ENCODE peak calls at places on chromosomes 2 and 18, in eight cellular contexts. V is GM23338, X is sigmoid colon, P is tibial nerve, T is left ventricle myocardium inferior, Z is upper lobe of right lung, B is mucosa of descending colon, S is NT2/D1. K is an unnamed sample. For H3K4me1 and H3K36me3, the result is how much of the 10 kb centered on the place peaks cover.

GRCh38 chr2:98465456-98466201 is 21.0 kb downstream of the INPP4A start:
- DNase-seq in V (no peak), X (peak), P (peak), T (peak), Z (peak), B (peak), S (no peak), K (peak)

GRCh38 chr2:188181884-188182283 is 109.8 kb upstream of the GULP1 start:
- DNase-seq in V (peak), X (no peak), P (no peak), T (no peak), Z (no peak), B (no peak), S (no peak), K (no peak)

GRCh38 chr18:12990128-12990485 is 1.1 kb upstream of the CEP192 start:
- DNase-seq in V (no peak), X (no peak), P (no peak), T (no peak), Z (no peak), B (no peak), S (no peak), K (no peak)

GRCh38 chr2:98632351-98632750 is 24.0 kb downstream of the UNC50 start:
- DNase-seq in V (no peak), X (no peak), P (no peak), T (no peak), Z (no peak), B (no peak), S (no peak), K (no peak)

GRCh38 chr2:239113164-239113563 is 265.3 kb downstream of the TWIST2 start:
- DNase-seq in V (no peak), X (peak), P (no peak), T (no peak), Z (no peak), B (no peak), S (no peak), K (no peak)

GRCh38 chr18:38009335-38009734 is 443.7 kb upstream of the CELF4 start:
- DNase-seq in V (no peak), X (no peak), P (no peak), T (no peak), Z (no peak), B (no peak), S (no peak), K (no peak)

GRCh38 chr2:203225423-203226039 is 13.3 kb upstream of the CYP20A1 start:
- DNase-seq in V (peak), X (no peak), P (no peak), T (no peak), Z (no peak), B (no peak), S (peak), K (peak)

GRCh38 chr2:119426801-119427395 is 4.8 kb upstream of the TMEM37 start:
- DNase-seq in V (no peak), X (peak), P (peak), T (no peak), Z (peak), B (peak), S (no peak), K (no peak)

GRCh38 chr2:28088970-28089369 is 198.4 kb downstream of the BABAM2 start:
- DNase-seq in V (no peak), X (no peak), P (no peak), T (no peak), Z (no peak), B (no peak), S (no peak), K (no peak)

GRCh38 chr18:58584219-58585127 is 44.4 kb downstream of the ALPK2 start:
- DNase-seq in V (peak), X (no peak), P (no peak), T (no peak), Z (no peak), B (no peak), S (peak), K (no peak)

GRCh38 chr2:157986761-157987160 is 110.6 kb upstream of the ACVR1 start:
- DNase-seq in V (no peak), X (no peak), P (no peak), T (no peak), Z (no peak), B (no peak), S (no peak), K (no peak)

GRCh38 chr2:14492920-14493503 is 139.5 kb upstream of the LRATD1 start:
- DNase-seq in V (peak), X (no peak), P (no peak), T (no peak), Z (no peak), B (no peak), S (no peak), K (peak)

GRCh38 chr2:98658816-98659486 is 50.6 kb downstream of the UNC50 start:
- DNase-seq in V (no peak), X (no peak), P (no peak), T (no peak), Z (no peak), B (no peak), S (no peak), K (no peak)

GRCh38 chr2:1651131-1652066 is 92.9 kb downstream of the PXDN start:
- DNase-seq in V (no peak), X (peak), P (no peak), T (no peak), Z (no peak), B (no peak), S (no peak), K (no peak)

GRCh38 chr2:241007880-241008710 is 9.7 kb downstream of the SNED1 start:
- DNase-seq in V (no peak), X (peak), P (no peak), T (peak), Z (peak), B (no peak), S (no peak), K (no peak)

GRCh38 chr18:63586431-63586830 is 712 bp upstream of the SERPINB13 start:
- DNase-seq in V (no peak), X (no peak), P (no peak), T (no peak), Z (no peak), B (no peak), S (no peak), K (no peak)

GRCh38 chr2:28445448-28446258 is 50.2 kb upstream of the PLB1 start:
- DNase-seq in V (no peak), X (no peak), P (no peak), T (no peak), Z (peak), B (no peak), S (no peak), K (no peak)

GRCh38 chr18:36536426-36536825 is 238.9 kb downstream of the FHOD3 start:
- DNase-seq in V (no peak), X (no peak), P (no peak), T (no peak), Z (no peak), B (no peak), S (no peak), K (no peak)

GRCh38 chr2:117835990-117836760 is 21.7 kb downstream of the DDX18 start:
- DNase-seq in V (peak), X (peak), P (peak), T (peak), Z (peak), B (peak), S (peak), K (peak)

GRCh38 chr2:51722311-51722710 is 690.4 kb upstream of the NRXN1 start:
- DNase-seq in V (no peak), X (no peak), P (no peak), T (no peak), Z (no peak), B (no peak), S (no peak), K (no peak)

GRCh38 chr18:3931542-3932112 is 481.7 kb downstream of the TGIF1 start:
- DNase-seq in V (no peak), X (no peak), P (no peak), T (no peak), Z (no peak), B (no peak), S (no peak), K (no peak)

GRCh38 chr2:32865399-32866068 is 81.2 kb upstream of the LTBP1 start:
- DNase-seq in V (no peak), X (no peak), P (no peak), T (no peak), Z (no peak), B (no peak), S (no peak), K (no peak)

GRCh38 chr2:3490191-3491158 is 28.9 kb downstream of the ADI1 start:
- DNase-seq in V (no peak), X (peak), P (no peak), T (no peak), Z (peak), B (no peak), S (no peak), K (no peak)

GRCh38 chr2:179340678-179341077 is 76.0 kb upstream of the SESTD1 start:
- DNase-seq in V (peak), X (no peak), P (peak), T (no peak), Z (no peak), B (no peak), S (peak), K (peak)

GRCh38 chr2:136005462-136006205 is 20.2 kb upstream of the DARS1 start:
- DNase-seq in V (no peak), X (no peak), P (no peak), T (no peak), Z (no peak), B (no peak), S (no peak), K (no peak)

GRCh38 chr18:54335638-54336173 is 22.0 kb downstream of the STARD6 start:
- DNase-seq in V (no peak), X (no peak), P (no peak), T (no peak), Z (no peak), B (no peak), S (no peak), K (no peak)

DNA sequence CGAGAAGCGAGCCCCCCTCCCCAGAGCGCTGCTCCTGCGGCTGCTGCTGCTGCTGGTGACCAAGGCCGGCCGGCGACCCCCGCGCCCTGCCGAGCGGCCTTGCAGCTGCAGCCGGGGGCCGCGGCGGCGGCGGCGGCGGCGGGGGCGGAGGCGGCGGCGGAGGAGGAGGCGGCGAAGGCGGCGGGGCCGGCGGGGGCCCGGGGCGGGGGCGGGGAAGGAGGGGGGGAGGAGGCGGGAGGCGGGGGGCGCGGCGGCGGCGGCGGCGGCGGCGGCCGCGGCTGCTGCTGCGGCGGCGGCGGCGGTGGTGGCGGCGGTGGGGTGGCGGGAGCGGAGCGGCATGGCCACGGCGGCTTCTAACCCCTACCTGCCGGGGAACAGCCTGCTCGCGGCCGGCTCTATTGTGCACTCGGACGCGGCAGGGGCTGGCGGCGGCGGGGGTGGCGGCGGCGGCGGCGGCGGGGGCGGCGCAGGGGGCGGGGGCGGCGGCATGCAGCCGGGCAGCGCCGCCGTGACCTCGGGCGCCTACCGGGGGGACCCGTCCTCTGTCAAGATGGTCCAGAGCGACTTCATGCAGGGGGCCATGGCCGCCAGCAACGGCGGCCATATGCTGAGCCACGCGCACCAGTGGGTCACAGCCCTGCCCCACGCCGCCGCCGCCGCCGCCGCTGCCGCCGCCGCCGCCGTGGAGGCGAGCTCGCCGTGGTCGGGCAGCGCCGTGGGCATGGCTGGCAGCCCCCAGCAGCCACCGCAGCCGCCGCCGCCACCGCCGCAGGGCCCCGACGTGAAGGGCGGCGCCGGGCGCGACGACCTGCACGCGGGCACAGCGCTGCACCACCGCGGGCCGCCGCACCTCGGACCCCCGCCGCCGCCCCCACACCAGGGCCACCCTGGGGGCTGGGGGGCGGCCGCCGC is 1.5 kb downstream of the POU3F3 start:
- DNase-seq in V (peak), X (no peak), P (no peak), T (no peak), Z (no peak), B (no peak), S (no peak), K (peak)
- H3K4me3 ChIP-seq in V (peak), X (no peak), P (peak), T (peak), Z (no peak), B (no peak), S (peak), K (peak)

GRCh38 chr2:159076233-159076632 is 107.8 kb downstream of the TANC1 start:
- DNase-seq in V (no peak), X (no peak), P (peak), T (no peak), Z (no peak), B (no peak), S (no peak), K (no peak)
- H3K4me1 ChIP-seq in V (under half), X (under half), P (under half), T (half or more), Z (under half), B (under half), S (under half), K (under half)

DNA sequence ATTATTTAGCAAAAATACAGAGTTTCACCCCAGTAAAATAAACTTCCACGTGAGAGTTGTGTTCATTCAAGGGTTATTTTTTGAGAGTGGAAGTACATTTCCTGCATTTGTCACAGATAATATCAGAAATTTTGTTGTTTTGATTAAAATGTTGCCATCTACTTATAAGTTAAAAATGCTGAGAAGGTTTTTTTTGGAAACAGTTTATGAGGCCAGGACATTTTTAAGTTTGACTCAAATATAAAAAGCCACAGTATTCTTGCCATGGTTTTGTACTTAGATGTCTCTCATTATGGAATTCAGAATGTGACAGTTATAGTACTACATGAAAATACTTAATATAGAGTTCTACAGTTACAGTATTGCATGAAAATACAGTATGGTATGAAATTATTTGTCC is 44.0 kb downstream of the PDK1 start:
- DNase-seq in V (no peak), X (no peak), P (no peak), T (no peak), Z (no peak), B (no peak), S (no peak), K (no peak)
- H3K36me3 ChIP-seq in V (under half), X (under half), P (under half), T (under half), Z (under half), B (under half), S (under half), K (under half)

GRCh38 chr2:171919453-171919852 is 2.8 kb upstream of the HAT1 start:
- DNase-seq in V (no peak), X (no peak), P (no peak), T (no peak), Z (no peak), B (no peak), S (no peak), K (no peak)

GRCh38 chr2:171923206-171923605 is 945 bp downstream of the HAT1 start:
- DNase-seq in V (peak), X (no peak), P (no peak), T (no peak), Z (peak), B (no peak), S (no peak), K (peak)

GRCh38 chr2:171922230-171923022 is at the start of gene HAT1:
- DNase-seq in V (peak), X (peak), P (peak), T (peak), Z (peak), B (peak), S (peak), K (peak)

GRCh38 chr2:171921970-171922229 is 361 bp upstream of the HAT1 start:
- DNase-seq in V (no peak), X (no peak), P (no peak), T (no peak), Z (no peak), B (no peak), S (no peak), K (no peak)

DNA sequence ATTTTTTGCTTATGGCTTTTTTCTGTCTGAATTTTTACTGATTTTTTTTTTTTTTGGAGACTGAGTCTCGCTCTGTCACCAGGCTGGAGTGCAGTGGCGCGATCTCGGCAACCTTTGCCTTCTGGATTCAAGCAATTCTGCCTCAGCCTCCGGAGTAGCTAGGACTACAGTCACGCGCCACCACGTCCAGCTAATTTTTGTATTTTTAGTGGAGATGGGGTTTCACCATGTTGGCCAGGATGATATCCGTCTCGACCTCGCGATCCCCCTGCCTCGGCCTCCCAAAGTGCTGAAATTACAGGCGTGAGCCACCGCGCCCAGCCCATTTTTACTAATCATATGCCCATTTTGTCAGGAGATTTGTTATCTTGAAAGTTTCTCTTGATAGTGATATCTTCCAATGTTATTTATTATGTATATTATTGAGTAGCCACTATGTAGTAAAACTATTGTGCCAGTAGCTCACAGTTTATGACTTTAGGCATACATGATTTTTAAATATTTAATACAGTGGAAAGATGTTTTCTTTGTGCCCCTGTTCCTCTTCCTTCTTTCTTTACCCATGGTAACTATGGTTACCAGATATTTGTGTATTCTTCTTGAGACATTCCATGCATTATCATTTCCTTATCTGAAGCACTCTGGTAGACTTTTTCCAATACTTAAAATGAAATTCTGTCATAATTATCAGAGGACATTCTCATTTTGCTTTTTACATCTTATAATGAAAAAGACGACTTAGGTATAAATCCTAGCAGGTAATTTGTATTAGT is 2.1 kb downstream of the HAT1 start:
- DNase-seq in V (no peak), X (no peak), P (no peak), T (no peak), Z (no peak), B (no peak), S (no peak), K (no peak)
- H3K4me3 ChIP-seq in V (no peak), X (no peak), P (no peak), T (no peak), Z (no peak), B (no peak), S (no peak), K (no peak)

K was measured in HAP-1.